ENCODE peak calls at places on chromosomes 1 and 21, in six cellular contexts. R is transverse colon, L is fibroblast of villous mesenchyme, Q is HFFc6, A is body of pancreas, I is ascending aorta. X is an unnamed sample.
A peak's percentile ranks its signal among the peaks of the same experiment; 100 is the strongest.

GRCh38 chr1:230003409-230003808 is 63.6 kb upstream of the GALNT2 start:
- DNase-seq in L (no peak), A (no peak), Q (no peak), I (no peak), R (no peak), X (no peak)

GRCh38 chr1:214143015-214143775 is 137.8 kb upstream of the SMYD2 start:
- DNase-seq in L (no peak), I (no peak), A (no peak), R (no peak), Q (no peak), X (no peak)

GRCh38 chr1:99685516-99686180 is 39.7 kb downstream of the PALMD start:
- DNase-seq in R (peak; percentile 68), L (peak; percentile 85), I (no peak), Q (peak; percentile 70), A (peak; percentile 80), X (peak; percentile 21)

GRCh38 chr1:112888630-112889029 is 67.4 kb downstream of the SLC16A1 start:
- DNase-seq in L (no peak), I (no peak), R (no peak), Q (no peak), A (no peak), X (no peak)

GRCh38 chr1:247079141-247079874 is 697 bp upstream of the ZNF670 start:
- DNase-seq in L (no peak), A (no peak), R (no peak), Q (no peak), I (no peak), X (no peak)

GRCh38 chr1:88946845-88947244 is 45.6 kb downstream of the KYAT3 start:
- DNase-seq in L (no peak), Q (no peak), A (no peak), R (no peak), I (no peak), X (no peak)

GRCh38 chr21:35924714-35925301 is 135.5 kb downstream of the SETD4 start:
- DNase-seq in I (no peak), R (no peak), L (peak; percentile 90), A (peak; percentile 26), Q (peak; percentile 32), X (no peak)

GRCh38 chr1:5831600-5832335 is 160.5 kb downstream of the NPHP4 start:
- DNase-seq in Q (no peak), I (no peak), R (no peak), L (no peak), A (peak; percentile 85), X (no peak)

GRCh38 chr1:63968663-63969460 is 195.0 kb downstream of the ROR1 start:
- DNase-seq in I (no peak), A (no peak), L (peak; percentile 81), Q (peak; percentile 57), R (no peak), X (no peak)

GRCh38 chr1:202285908-202286307 is 55.8 kb downstream of the UBE2T start:
- DNase-seq in R (no peak), L (no peak), A (no peak), Q (no peak), I (no peak), X (no peak)

GRCh38 chr1:223844521-223844961 is 1.2 kb downstream of the TP53BP2 start:
- DNase-seq in A (no peak), Q (no peak), L (no peak), R (no peak), I (no peak), X (no peak)

GRCh38 chr1:206497774-206498173 is 9.6 kb upstream of the RASSF5 start:
- DNase-seq in I (no peak), L (no peak), R (no peak), A (no peak), Q (no peak), X (no peak)

GRCh38 chr1:39434797-39435395 is 56.5 kb upstream of the BMP8A start:
- DNase-seq in R (no peak), Q (peak; percentile 45), A (no peak), I (no peak), L (no peak), X (no peak)

GRCh38 chr1:172270605-172271004 is 149.9 kb upstream of the C1orf105 start:
- DNase-seq in L (no peak), R (no peak), I (no peak), Q (peak; percentile 21), A (no peak), X (no peak)

GRCh38 chr21:27424601-27425000 is 457.7 kb upstream of the ADAMTS5 start:
- DNase-seq in R (no peak), Q (peak; percentile 25), A (no peak), L (peak; percentile 49), I (no peak), X (no peak)

GRCh38 chr1:65881070-65881594 is 88.4 kb downstream of the PDE4B start:
- DNase-seq in L (peak; percentile 8), Q (peak; percentile 56), R (no peak), I (no peak), A (no peak), X (no peak)

GRCh38 chr21:43333301-43334062 is 93.4 kb downstream of the SIK1 start:
- DNase-seq in L (peak; percentile 89), Q (peak; percentile 95), R (no peak), A (peak; percentile 65), I (no peak), X (no peak)

GRCh38 chr21:19507682-19508260 is 1104.2 kb upstream of the TMPRSS15 start:
- DNase-seq in I (no peak), L (no peak), R (no peak), A (no peak), Q (no peak), X (no peak)
- TF ChIP-seq CTCF in I (no peak), L (no peak), R (no peak), A (peak; percentile 42), Q (peak; percentile 29), X (no peak)

GRCh38 chr1:147892216-147892615 is 10.4 kb upstream of the GJA8 start:
- DNase-seq in A (no peak), I (no peak), Q (no peak), R (no peak), L (no peak), X (no peak)
- TF ChIP-seq CTCF in A (no peak), I (no peak), Q (no peak), R (no peak), L (no peak), X (no peak)

GRCh38 chr1:182198006-182198605 is 136.6 kb upstream of the ZNF648 start:
- DNase-seq in A (no peak), R (no peak), Q (peak; percentile 4), I (no peak), L (no peak), X (peak; percentile 20)
- TF ChIP-seq CTCF in A (no peak), R (peak; percentile 37), Q (peak; percentile 67), I (peak; percentile 16), L (peak; percentile 21), X (peak; percentile 49)

GRCh38 chr1:32892368-32893197 is 6.3 kb downstream of the HPCA start:
- DNase-seq in R (peak; percentile 69), Q (no peak), L (peak; percentile 18), A (no peak), I (no peak), X (peak; percentile 69)
- TF ChIP-seq CTCF in R (peak; percentile 61), Q (peak; percentile 85), L (no peak), A (peak; percentile 46), I (peak; percentile 5), X (peak; percentile 66)

GRCh38 chr1:21508580-21509350 is 458 bp upstream of the ALPL start:
- DNase-seq in L (peak; percentile 49), Q (no peak), A (peak; percentile 64), I (no peak), R (peak; percentile 62), X (peak; percentile 91)
- TF ChIP-seq CTCF in L (peak; percentile 55), Q (peak; percentile 75), A (peak; percentile 71), I (peak; percentile 46), R (peak; percentile 45), X (peak; percentile 84)

GRCh38 chr1:51878307-51878615 is 266 bp downstream of the NRDC start:
- DNase-seq in I (no peak), L (no peak), A (no peak), R (no peak), Q (no peak), X (no peak)
- TF ChIP-seq CTCF in I (no peak), L (no peak), A (no peak), R (no peak), Q (no peak), X (no peak)

X was measured in GM13976.